ENCODE peak calls at places on chromosomes 6 and 20, in eight cellular contexts. G, H, M, F, Q, I, Z and X are unnamed samples.

GRCh38 chr20:36573798-36574277 is 441 bp downstream of the TGIF2 start:
- DNase-seq in F (peak; percentile 21), I (no peak), H (peak; percentile 70), Z (peak; percentile 35), Q (no peak), G (peak; percentile 36), M (peak; percentile 64), X (no peak)

GRCh38 chr6:43146709-43147108 is 24.4 kb upstream of the SRF start:
- DNase-seq in F (no peak), G (no peak), I (no peak), M (no peak), Z (no peak), H (no peak), Q (no peak), X (no peak)

GRCh38 chr20:49762940-49763766 is 49.5 kb upstream of the B4GALT5 start:
- DNase-seq in M (no peak), H (no peak), I (no peak), G (no peak), F (no peak), Q (no peak), Z (no peak), X (no peak)

GRCh38 chr20:62728781-62729300 is 20.2 kb downstream of the NTSR1 start:
- DNase-seq in F (no peak), M (no peak), Z (no peak), I (no peak), Q (no peak), G (no peak), H (no peak), X (no peak)

GRCh38 chr6:9335470-9335869 is 900.1 kb upstream of the SLC35B3 start:
- DNase-seq in I (no peak), Z (no peak), F (peak; percentile 29), M (no peak), Q (no peak), G (no peak), H (no peak), X (no peak)

GRCh38 chr6:166257911-166258318 is 50.3 kb downstream of the PRR18 start:
- DNase-seq in M (no peak), F (no peak), Q (no peak), G (no peak), Z (no peak), H (peak; percentile 48), I (no peak), X (no peak)

GRCh38 chr6:156948807-156949206 is 171.6 kb downstream of the ARID1B start:
- DNase-seq in G (no peak), Q (peak; percentile 49), I (peak; percentile 30), M (no peak), F (peak; percentile 58), H (no peak), Z (no peak), X (peak; percentile 24)

GRCh38 chr6:87832025-87832825 is 130.2 kb upstream of the AKIRIN2 start:
- DNase-seq in I (no peak), H (no peak), G (no peak), F (peak; percentile 28), Q (peak; percentile 14), M (peak; percentile 81), Z (no peak), X (no peak)

GRCh38 chr20:49276895-49277785 is 717 bp downstream of the ZNFX1 start:
- DNase-seq in Z (peak; percentile 30), I (no peak), F (peak; percentile 41), G (peak; percentile 50), Q (no peak), H (peak; percentile 71), M (peak; percentile 55), X (no peak)

GRCh38 chr20:17956099-17956685 is 12.4 kb downstream of the SNX5 start:
- DNase-seq in M (no peak), H (no peak), G (no peak), F (no peak), Z (no peak), I (no peak), Q (no peak), X (no peak)

GRCh38 chr6:8240316-8240715 is 138.0 kb upstream of the EEF1E1 start:
- DNase-seq in G (no peak), Q (no peak), H (no peak), I (no peak), M (no peak), Z (no peak), F (peak; percentile 9), X (no peak)